ENCODE peak calls at places on chromosomes 5 and 9, in nine cellular contexts. One of them, this sample, is unnamed.

GRCh38 chr9:116945817-116946216 is 258.7 kb downstream of the TRIM32 start:
- DNase-seq in ovary: no peak
- DNase-seq in A549: no peak
- DNase-seq in fibroblast of lung: no peak
- DNase-seq in heart right ventricle: no peak
- DNase-seq in stomach: no peak
- DNase-seq in left ventricle myocardium inferior: no peak
- DNase-seq in IMR-90: no peak
- DNase-seq in fibroblast of pulmonary artery: no peak
- DNase-seq in this sample: no peak

GRCh38 chr5:134432677-134433359 is 21.1 kb upstream of the CDKN2AIPNL start:
- DNase-seq in left ventricle myocardium inferior: no peak
- DNase-seq in A549: no peak
- DNase-seq in IMR-90: peak
- DNase-seq in heart right ventricle: no peak
- DNase-seq in ovary: no peak
- DNase-seq in stomach: no peak
- DNase-seq in fibroblast of lung: peak
- DNase-seq in fibroblast of pulmonary artery: peak
- DNase-seq in this sample: no peak

GRCh38 chr9:88658311-88658822 is 123.4 kb downstream of the NXNL2 start:
- DNase-seq in ovary: no peak
- DNase-seq in stomach: no peak
- DNase-seq in A549: no peak
- DNase-seq in fibroblast of pulmonary artery: peak
- DNase-seq in left ventricle myocardium inferior: peak
- DNase-seq in heart right ventricle: peak
- DNase-seq in fibroblast of lung: peak
- DNase-seq in IMR-90: no peak
- DNase-seq in this sample: no peak

GRCh38 chr9:112130997-112131396 is 44.1 kb downstream of the SUSD1 start:
- DNase-seq in stomach: no peak
- DNase-seq in left ventricle myocardium inferior: no peak
- DNase-seq in heart right ventricle: no peak
- DNase-seq in fibroblast of pulmonary artery: no peak
- DNase-seq in fibroblast of lung: no peak
- DNase-seq in ovary: no peak
- DNase-seq in IMR-90: no peak
- DNase-seq in A549: no peak
- DNase-seq in this sample: no peak

GRCh38 chr5:178149199-178149932 is 4.3 kb downstream of the NHP2 start:
- DNase-seq in fibroblast of lung: peak
- DNase-seq in A549: no peak
- DNase-seq in stomach: no peak
- DNase-seq in fibroblast of pulmonary artery: no peak
- DNase-seq in left ventricle myocardium inferior: no peak
- DNase-seq in IMR-90: peak
- DNase-seq in ovary: no peak
- DNase-seq in heart right ventricle: no peak
- DNase-seq in this sample: no peak

GRCh38 chr5:55350754-55351153 is 43.0 kb downstream of the MTREX start:
- DNase-seq in stomach: no peak
- DNase-seq in ovary: no peak
- DNase-seq in A549: no peak
- DNase-seq in left ventricle myocardium inferior: no peak
- DNase-seq in fibroblast of pulmonary artery: no peak
- DNase-seq in fibroblast of lung: no peak
- DNase-seq in IMR-90: no peak
- DNase-seq in heart right ventricle: no peak
- DNase-seq in this sample: no peak

GRCh38 chr5:96823900-96824351 is 16.2 kb upstream of the ERAP1 start:
- DNase-seq in left ventricle myocardium inferior: no peak
- DNase-seq in IMR-90: peak
- DNase-seq in fibroblast of lung: peak
- DNase-seq in ovary: no peak
- DNase-seq in fibroblast of pulmonary artery: peak
- DNase-seq in stomach: no peak
- DNase-seq in heart right ventricle: no peak
- DNase-seq in A549: peak
- DNase-seq in this sample: peak

GRCh38 chr9:121603028-121603427 is 48.4 kb upstream of the DAB2IP start:
- DNase-seq in heart right ventricle: no peak
- DNase-seq in ovary: no peak
- DNase-seq in fibroblast of pulmonary artery: no peak
- DNase-seq in stomach: no peak
- DNase-seq in IMR-90: no peak
- DNase-seq in A549: no peak
- DNase-seq in left ventricle myocardium inferior: no peak
- DNase-seq in fibroblast of lung: no peak
- DNase-seq in this sample: no peak

GRCh38 chr5:134029156-134029555 is 24.4 kb upstream of the VDAC1 start:
- DNase-seq in fibroblast of pulmonary artery: peak
- DNase-seq in A549: peak
- DNase-seq in ovary: no peak
- DNase-seq in stomach: no peak
- DNase-seq in left ventricle myocardium inferior: no peak
- DNase-seq in heart right ventricle: no peak
- DNase-seq in fibroblast of lung: peak
- DNase-seq in IMR-90: peak
- DNase-seq in this sample: peak

GRCh38 chr9:106450549-106450948 is 412.4 kb upstream of the ZNF462 start:
- DNase-seq in left ventricle myocardium inferior: peak
- DNase-seq in IMR-90: no peak
- DNase-seq in ovary: no peak
- DNase-seq in stomach: no peak
- DNase-seq in A549: no peak
- DNase-seq in fibroblast of lung: no peak
- DNase-seq in fibroblast of pulmonary artery: no peak
- DNase-seq in heart right ventricle: peak
- DNase-seq in this sample: no peak

GRCh38 chr5:125487231-125487630 is 740.8 kb upstream of the ZNF608 start:
- DNase-seq in ovary: no peak
- DNase-seq in fibroblast of lung: no peak
- DNase-seq in A549: no peak
- DNase-seq in IMR-90: peak
- DNase-seq in heart right ventricle: no peak
- DNase-seq in left ventricle myocardium inferior: no peak
- DNase-seq in fibroblast of pulmonary artery: peak
- DNase-seq in stomach: no peak
- DNase-seq in this sample: no peak

GRCh38 chr5:170120576-170120975 is 14.9 kb downstream of the FOXI1 start:
- DNase-seq in fibroblast of pulmonary artery: peak
- DNase-seq in IMR-90: peak
- DNase-seq in fibroblast of lung: peak
- DNase-seq in stomach: no peak
- DNase-seq in left ventricle myocardium inferior: no peak
- DNase-seq in ovary: no peak
- DNase-seq in heart right ventricle: no peak
- DNase-seq in A549: no peak
- DNase-seq in this sample: peak

GRCh38 chr9:89078860-89079259 is 87.6 kb downstream of the S1PR3 start:
- DNase-seq in left ventricle myocardium inferior: no peak
- DNase-seq in A549: no peak
- DNase-seq in IMR-90: peak
- DNase-seq in stomach: no peak
- DNase-seq in fibroblast of lung: peak
- DNase-seq in heart right ventricle: no peak
- DNase-seq in ovary: no peak
- DNase-seq in fibroblast of pulmonary artery: peak
- DNase-seq in this sample: peak

GRCh38 chr9:129175825-129176633 is 2.0 kb downstream of the IER5L start:
- DNase-seq in stomach: peak
- DNase-seq in IMR-90: peak
- DNase-seq in fibroblast of pulmonary artery: peak
- DNase-seq in fibroblast of lung: peak
- DNase-seq in A549: peak
- DNase-seq in left ventricle myocardium inferior: peak
- DNase-seq in heart right ventricle: peak
- DNase-seq in ovary: peak
- DNase-seq in this sample: peak

GRCh38 chr9:131361202-131361833 is 32.6 kb upstream of the PRRC2B start:
- DNase-seq in fibroblast of lung: peak
- DNase-seq in ovary: no peak
- DNase-seq in fibroblast of pulmonary artery: no peak
- DNase-seq in heart right ventricle: no peak
- DNase-seq in stomach: peak
- DNase-seq in IMR-90: no peak
- DNase-seq in A549: no peak
- DNase-seq in left ventricle myocardium inferior: no peak
- DNase-seq in this sample: no peak

DNA sequence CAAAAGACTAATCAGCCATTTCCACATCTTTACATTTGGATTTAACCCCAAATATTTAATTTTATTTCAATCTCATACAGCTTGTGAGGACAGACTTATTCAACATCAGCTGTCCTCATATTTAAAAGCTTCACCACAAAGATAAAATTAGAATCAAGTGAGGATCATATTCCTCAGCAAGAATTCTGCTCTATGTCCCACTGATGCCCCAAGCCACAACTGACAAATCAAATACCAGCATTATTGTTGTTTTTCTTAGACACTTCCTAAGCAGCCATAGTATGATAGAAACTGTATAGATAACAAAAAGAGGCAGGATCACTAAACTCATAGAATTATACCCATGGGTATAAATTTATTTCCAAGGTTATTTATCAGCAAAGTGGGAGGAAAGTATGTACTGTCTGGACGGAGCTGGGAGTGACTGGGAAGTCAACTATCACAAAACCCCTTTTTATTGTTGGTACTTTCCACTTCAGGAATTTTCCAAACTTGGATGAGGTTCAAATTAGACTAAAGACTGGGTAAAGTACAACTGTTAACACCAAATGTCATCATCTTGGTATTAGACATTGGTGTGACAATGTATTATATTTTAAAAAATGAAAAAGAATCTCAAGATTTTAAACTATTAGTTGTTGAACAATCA is 29.8 kb upstream of the MYOT start:
- DNase-seq in fibroblast of lung: peak
- DNase-seq in heart right ventricle: no peak
- DNase-seq in IMR-90: no peak
- DNase-seq in A549: no peak
- DNase-seq in ovary: no peak
- DNase-seq in stomach: no peak
- DNase-seq in left ventricle myocardium inferior: no peak
- DNase-seq in fibroblast of pulmonary artery: peak
- DNase-seq in this sample: no peak
- H3K4me3 ChIP-seq in fibroblast of lung: no peak
- H3K4me3 ChIP-seq in heart right ventricle: no peak
- H3K4me3 ChIP-seq in IMR-90: no peak
- H3K4me3 ChIP-seq in A549: no peak
- H3K4me3 ChIP-seq in ovary: no peak
- H3K4me3 ChIP-seq in stomach: no peak
- H3K4me3 ChIP-seq in left ventricle myocardium inferior: peak
- H3K4me3 ChIP-seq in fibroblast of pulmonary artery: no peak
- H3K4me3 ChIP-seq in this sample: no peak

GRCh38 chr5:171342362-171343111 is 33.5 kb downstream of the TLX3 start:
- DNase-seq in IMR-90: peak
- DNase-seq in fibroblast of lung: peak
- DNase-seq in left ventricle myocardium inferior: no peak
- DNase-seq in ovary: no peak
- DNase-seq in stomach: peak
- DNase-seq in heart right ventricle: no peak
- DNase-seq in A549: peak
- DNase-seq in fibroblast of pulmonary artery: peak
- DNase-seq in this sample: peak
- TF ChIP-seq CTCF in IMR-90: peak
- TF ChIP-seq CTCF in fibroblast of lung: peak
- TF ChIP-seq CTCF in left ventricle myocardium inferior: peak
- TF ChIP-seq CTCF in ovary: no peak
- TF ChIP-seq CTCF in stomach: peak
- TF ChIP-seq CTCF in heart right ventricle: peak
- TF ChIP-seq CTCF in A549: peak
- TF ChIP-seq CTCF in fibroblast of pulmonary artery: peak
- TF ChIP-seq CTCF in this sample: peak

GRCh38 chr9:136303825-136304416 is at the start of gene CCDC187:
- DNase-seq in A549: no peak
- DNase-seq in heart right ventricle: no peak
- DNase-seq in stomach: no peak
- DNase-seq in IMR-90: no peak
- DNase-seq in fibroblast of lung: no peak
- DNase-seq in ovary: no peak
- DNase-seq in left ventricle myocardium inferior: no peak
- DNase-seq in fibroblast of pulmonary artery: no peak
- DNase-seq in this sample: no peak

GRCh38 chr9:136302527-136302926 is 1.4 kb downstream of the CCDC187 start:
- DNase-seq in stomach: no peak
- DNase-seq in fibroblast of lung: no peak
- DNase-seq in ovary: no peak
- DNase-seq in heart right ventricle: peak
- DNase-seq in fibroblast of pulmonary artery: no peak
- DNase-seq in A549: no peak
- DNase-seq in left ventricle myocardium inferior: no peak
- DNase-seq in IMR-90: no peak
- DNase-seq in this sample: no peak

GRCh38 chr9:136304981-136305380 is 1.1 kb upstream of the CCDC187 start:
- DNase-seq in IMR-90: no peak
- DNase-seq in A549: no peak
- DNase-seq in fibroblast of lung: no peak
- DNase-seq in stomach: no peak
- DNase-seq in left ventricle myocardium inferior: no peak
- DNase-seq in ovary: no peak
- DNase-seq in fibroblast of pulmonary artery: no peak
- DNase-seq in heart right ventricle: no peak
- DNase-seq in this sample: no peak

GRCh38 chr9:136304456-136304855 is 562 bp upstream of the CCDC187 start:
- DNase-seq in stomach: no peak
- DNase-seq in fibroblast of pulmonary artery: no peak
- DNase-seq in IMR-90: no peak
- DNase-seq in left ventricle myocardium inferior: no peak
- DNase-seq in heart right ventricle: no peak
- DNase-seq in ovary: no peak
- DNase-seq in A549: no peak
- DNase-seq in fibroblast of lung: no peak
- DNase-seq in this sample: no peak

GRCh38 chr9:136303066-136303824 is 649 bp downstream of the CCDC187 start:
- DNase-seq in heart right ventricle: peak
- DNase-seq in ovary: no peak
- DNase-seq in fibroblast of lung: no peak
- DNase-seq in stomach: no peak
- DNase-seq in A549: no peak
- DNase-seq in left ventricle myocardium inferior: no peak
- DNase-seq in IMR-90: no peak
- DNase-seq in fibroblast of pulmonary artery: no peak
- DNase-seq in this sample: no peak
- H3K4me3 ChIP-seq in heart right ventricle: no peak
- H3K4me3 ChIP-seq in ovary: no peak
- H3K4me3 ChIP-seq in fibroblast of lung: no peak
- H3K4me3 ChIP-seq in stomach: no peak
- H3K4me3 ChIP-seq in A549: no peak
- H3K4me3 ChIP-seq in left ventricle myocardium inferior: no peak
- H3K4me3 ChIP-seq in IMR-90: no peak
- H3K4me3 ChIP-seq in fibroblast of pulmonary artery: no peak
- H3K4me3 ChIP-seq in this sample: no peak

GRCh38 chr5:44770936-44771717 is 37.6 kb upstream of the MRPS30 start:
- DNase-seq in heart right ventricle: no peak
- DNase-seq in fibroblast of lung: no peak
- DNase-seq in left ventricle myocardium inferior: no peak
- DNase-seq in IMR-90: no peak
- DNase-seq in fibroblast of pulmonary artery: no peak
- DNase-seq in ovary: no peak
- DNase-seq in stomach: no peak
- DNase-seq in A549: no peak
- DNase-seq in this sample: no peak

GRCh38 chr5:44779167-44779566 is 29.6 kb upstream of the MRPS30 start:
- DNase-seq in ovary: no peak
- DNase-seq in heart right ventricle: no peak
- DNase-seq in IMR-90: no peak
- DNase-seq in left ventricle myocardium inferior: no peak
- DNase-seq in fibroblast of pulmonary artery: no peak
- DNase-seq in fibroblast of lung: no peak
- DNase-seq in stomach: no peak
- DNase-seq in A549: no peak
- DNase-seq in this sample: no peak

GRCh38 chr5:44774279-44774880 is 34.4 kb upstream of the MRPS30 start:
- DNase-seq in stomach: no peak
- DNase-seq in fibroblast of lung: peak
- DNase-seq in left ventricle myocardium inferior: no peak
- DNase-seq in fibroblast of pulmonary artery: peak
- DNase-seq in A549: peak
- DNase-seq in IMR-90: peak
- DNase-seq in ovary: no peak
- DNase-seq in heart right ventricle: no peak
- DNase-seq in this sample: peak
- TF ChIP-seq CTCF in stomach: peak
- TF ChIP-seq CTCF in fibroblast of lung: peak
- TF ChIP-seq CTCF in left ventricle myocardium inferior: peak
- TF ChIP-seq CTCF in fibroblast of pulmonary artery: peak
- TF ChIP-seq CTCF in A549: peak
- TF ChIP-seq CTCF in IMR-90: peak
- TF ChIP-seq CTCF in ovary: peak
- TF ChIP-seq CTCF in heart right ventricle: peak
- TF ChIP-seq CTCF in this sample: peak